ENCODE peak calls at places on chromosomes 12 and 14, in six cellular contexts. P is IMR-90, H is H9, G is neuronal stem cell, L is mesendoderm, Y is mesenchymal stem cell. O is an unnamed sample.

GRCh38 chr14:64508215-64508776 is 3.7 kb downstream of the ZBTB1 start:
- DNase-seq in P (no peak), H (no peak), G (no peak), L (no peak), Y (no peak), O (no peak)

GRCh38 chr14:74978416-74978947 is 23.1 kb upstream of the PGF start:
- DNase-seq in P (no peak), H (peak), G (no peak), L (peak), Y (peak), O (peak)

GRCh38 chr14:68591786-68592185 is 201.1 kb downstream of the ZFP36L1 start:
- DNase-seq in P (no peak), H (no peak), G (no peak), L (no peak), Y (no peak), O (no peak)

GRCh38 chr12:120211904-120212283 is 11.0 kb upstream of the RPLP0 start:
- DNase-seq in P (no peak), H (no peak), G (no peak), L (no peak), Y (no peak), O (no peak)

GRCh38 chr12:84550518-84550917 is 362.1 kb downstream of the SLC6A15 start:
- DNase-seq in P (no peak), H (no peak), G (no peak), L (no peak), Y (no peak), O (no peak)

GRCh38 chr14:68661226-68662225 is 131.3 kb downstream of the ZFP36L1 start:
- DNase-seq in P (no peak), H (no peak), G (no peak), L (no peak), Y (no peak), O (no peak)

GRCh38 chr12:88207921-88208640 is 66.0 kb downstream of the TMTC3 start:
- DNase-seq in P (peak), H (no peak), G (no peak), L (no peak), Y (peak), O (peak)

GRCh38 chr12:71900091-71900490 is 38.6 kb upstream of the TPH2 start:
- DNase-seq in P (peak), H (no peak), G (no peak), L (peak), Y (peak), O (peak)

GRCh38 chr12:65602579-65603295 is 221.5 kb upstream of the HMGA2 start:
- DNase-seq in P (peak), H (peak), G (peak), L (peak), Y (peak), O (peak)

GRCh38 chr14:91545946-91546716 is 36.0 kb upstream of the PPP4R3A start:
- DNase-seq in P (no peak), H (no peak), G (peak), L (no peak), Y (no peak), O (no peak)

GRCh38 chr12:132364348-132364902 is 35.0 kb upstream of the GALNT9 start:
- DNase-seq in P (no peak), H (no peak), G (no peak), L (no peak), Y (no peak), O (no peak)

GRCh38 chr12:76024942-76025600 is 6.5 kb downstream of the PHLDA1 start:
- DNase-seq in P (peak), H (no peak), G (no peak), L (no peak), Y (peak), O (no peak)

GRCh38 chr14:102187583-102188001 is 47.9 kb downstream of the WDR20 start:
- DNase-seq in P (no peak), H (no peak), G (no peak), L (no peak), Y (no peak), O (no peak)

GRCh38 chr14:34997762-34998161 is 15.0 kb downstream of the SRP54 start:
- DNase-seq in P (no peak), H (no peak), G (peak), L (peak), Y (peak), O (no peak)

GRCh38 chr14:65704850-65705249 is 292.3 kb downstream of the FUT8 start:
- DNase-seq in P (no peak), H (no peak), G (no peak), L (peak), Y (no peak), O (no peak)

GRCh38 chr14:89184952-89185351 is 232.1 kb downstream of the FOXN3 start:
- DNase-seq in P (no peak), H (no peak), G (no peak), L (no peak), Y (no peak), O (no peak)

GRCh38 chr14:53539489-53540126 is 386.5 kb upstream of the DDHD1 start:
- DNase-seq in P (peak), H (peak), G (peak), L (peak), Y (peak), O (peak)

GRCh38 chr12:45299132-45299692 is 83.3 kb downstream of the ANO6 start:
- DNase-seq in P (peak), H (no peak), G (no peak), L (peak), Y (peak), O (peak)

GRCh38 chr12:1801285-1801975 is 18.9 kb upstream of the LRTM2 start:
- DNase-seq in P (peak), H (peak), G (no peak), L (no peak), Y (no peak), O (no peak)

GRCh38 chr14:94213021-94213420 is 38.9 kb downstream of the PPP4R4 start:
- DNase-seq in P (peak), H (no peak), G (no peak), L (no peak), Y (no peak), O (peak)

GRCh38 chr14:99192823-99193222 is 79.2 kb downstream of the BCL11B start:
- DNase-seq in P (no peak), H (no peak), G (no peak), L (no peak), Y (no peak), O (no peak)

GRCh38 chr14:99194136-99194535 is 77.9 kb downstream of the BCL11B start:
- DNase-seq in P (no peak), H (no peak), G (no peak), L (no peak), Y (no peak), O (no peak)

GRCh38 chr14:99189201-99189801 is 82.7 kb downstream of the BCL11B start:
- DNase-seq in P (no peak), H (no peak), G (no peak), L (no peak), Y (no peak), O (no peak)

GRCh38 chr14:99190696-99191662 is 81.0 kb downstream of the BCL11B start:
- DNase-seq in P (no peak), H (no peak), G (no peak), L (peak), Y (no peak), O (no peak)

GRCh38 chr14:99191663-99192621 is 80.1 kb downstream of the BCL11B start:
- DNase-seq in P (peak), H (no peak), G (no peak), L (no peak), Y (no peak), O (no peak)
- H2BK5ac ChIP-seq in P (no peak), H (no peak), G (no peak), L (no peak), Y (no peak), O (no peak)

GRCh38 chr12:113274848-113275247 is 53.6 kb downstream of the TPCN1 start:
- DNase-seq in P (no peak), H (no peak), G (no peak), L (no peak), Y (no peak), O (no peak)
- H3K27ac ChIP-seq in P (no peak), H (no peak), G (no peak), L (no peak), Y (no peak), O (no peak)

DNA sequence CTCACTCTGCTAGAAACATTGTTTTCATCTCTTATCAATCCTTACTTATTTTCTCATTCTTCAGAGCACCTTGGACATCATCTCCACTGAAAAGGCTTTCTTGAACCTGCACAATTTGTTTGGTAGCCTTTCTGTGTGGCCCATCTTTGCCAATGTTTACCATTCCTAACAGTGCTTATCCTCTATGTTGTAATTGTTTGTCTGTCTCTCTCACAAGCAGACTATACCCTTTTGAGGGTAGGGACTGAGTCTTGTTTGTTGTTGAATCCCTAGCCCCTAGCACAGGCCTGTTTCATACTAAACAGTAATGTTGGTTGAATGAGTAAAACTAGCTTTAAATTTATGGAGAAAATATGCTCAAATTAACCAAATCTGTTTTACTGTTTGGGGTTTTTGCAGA is 9.2 kb downstream of the MRPL42 start:
- DNase-seq in P (no peak), H (no peak), G (no peak), L (no peak), Y (no peak), O (no peak)
- H2BK5ac ChIP-seq in P (no peak), H (no peak), G (no peak), L (no peak), Y (no peak), O (no peak)

GRCh38 chr14:51396222-51396815 is 156.3 kb downstream of the TMX1 start:
- DNase-seq in P (peak), H (no peak), G (no peak), L (no peak), Y (peak), O (peak)
- H3K27ac ChIP-seq in P (peak), H (no peak), G (no peak), L (no peak), Y (peak), O (peak)

DNA sequence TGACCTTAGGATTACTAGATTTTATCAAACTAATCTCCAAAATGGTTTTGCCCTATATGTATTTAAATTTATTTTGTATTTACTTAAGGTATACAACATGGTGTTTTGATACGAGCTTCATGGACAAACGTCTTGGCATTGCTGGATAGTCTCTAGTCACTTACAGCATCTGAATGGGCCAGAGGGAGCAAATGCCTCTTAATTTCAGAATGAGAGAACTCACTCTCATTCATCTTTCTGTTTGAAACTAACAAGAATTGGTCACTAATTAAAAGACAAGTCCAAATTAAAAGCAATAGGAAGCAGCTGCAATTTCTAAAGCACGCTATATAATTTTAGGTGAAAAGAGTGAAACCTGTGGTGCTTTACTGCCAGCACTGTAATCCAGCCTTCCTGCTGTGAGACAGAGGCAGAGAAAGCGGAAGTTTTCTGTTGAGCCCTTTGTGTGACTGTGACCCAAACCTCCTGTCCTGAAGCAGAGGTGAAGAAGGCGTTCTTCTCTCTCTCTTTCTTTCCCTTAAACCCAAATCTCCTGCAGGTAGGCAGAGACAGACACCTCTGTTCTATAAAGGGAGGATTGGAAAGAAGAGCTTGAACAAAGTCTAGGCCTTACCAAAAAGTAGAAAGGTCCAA is 184.6 kb upstream of the NAV3 start:
- DNase-seq in P (no peak), H (peak), G (peak), L (peak), Y (no peak), O (no peak)
- H2BK5ac ChIP-seq in P (no peak), H (no peak), G (no peak), L (no peak), Y (no peak), O (no peak)

DNA sequence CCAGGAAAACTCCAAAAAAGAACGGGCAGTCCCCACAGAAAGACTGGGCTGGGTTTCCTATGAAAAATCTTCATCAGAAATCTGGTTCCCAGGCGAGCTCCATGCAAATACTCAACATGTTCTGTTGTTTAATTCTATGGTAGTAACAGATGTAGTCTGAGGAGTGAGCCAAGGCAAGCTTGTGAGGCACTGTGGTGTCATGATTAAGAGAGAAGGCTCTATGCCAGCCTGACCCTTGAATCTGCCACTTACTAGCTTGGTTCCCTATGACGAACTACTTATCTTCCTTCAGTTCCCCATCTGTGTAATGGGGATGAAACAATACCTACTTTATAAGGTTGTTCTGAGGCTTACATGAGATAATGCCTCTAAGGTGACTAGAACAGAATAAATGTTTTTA is 10.6 kb downstream of the POMT2 start:
- DNase-seq in P (peak), H (no peak), G (no peak), L (no peak), Y (no peak), O (no peak)
- H3K27ac ChIP-seq in P (no peak), H (no peak), G (no peak), L (no peak), Y (no peak), O (no peak)

DNA sequence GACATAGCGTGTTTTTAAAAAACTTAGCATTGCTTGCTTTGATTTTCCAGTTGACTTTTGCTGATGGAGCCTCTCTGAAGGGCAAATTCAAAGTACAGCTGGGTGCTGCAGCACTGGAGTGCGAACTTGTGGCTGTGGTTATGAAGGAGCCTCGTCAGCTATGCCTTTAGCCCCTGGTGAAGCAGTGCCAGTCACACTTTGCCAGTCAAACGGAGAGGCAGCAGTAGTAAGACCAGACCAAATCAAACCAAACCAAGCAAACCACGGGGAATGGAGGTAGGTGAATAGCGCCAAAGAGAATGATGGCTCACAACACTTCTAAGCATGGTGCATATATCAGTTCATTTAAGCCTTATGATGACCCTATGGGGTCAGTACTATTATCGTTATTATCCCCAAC is 15.1 kb upstream of the SLC38A2 start:
- DNase-seq in P (no peak), H (no peak), G (no peak), L (no peak), Y (no peak), O (no peak)
- H2BK5ac ChIP-seq in P (peak), H (no peak), G (no peak), L (peak), Y (peak), O (no peak)

DNA sequence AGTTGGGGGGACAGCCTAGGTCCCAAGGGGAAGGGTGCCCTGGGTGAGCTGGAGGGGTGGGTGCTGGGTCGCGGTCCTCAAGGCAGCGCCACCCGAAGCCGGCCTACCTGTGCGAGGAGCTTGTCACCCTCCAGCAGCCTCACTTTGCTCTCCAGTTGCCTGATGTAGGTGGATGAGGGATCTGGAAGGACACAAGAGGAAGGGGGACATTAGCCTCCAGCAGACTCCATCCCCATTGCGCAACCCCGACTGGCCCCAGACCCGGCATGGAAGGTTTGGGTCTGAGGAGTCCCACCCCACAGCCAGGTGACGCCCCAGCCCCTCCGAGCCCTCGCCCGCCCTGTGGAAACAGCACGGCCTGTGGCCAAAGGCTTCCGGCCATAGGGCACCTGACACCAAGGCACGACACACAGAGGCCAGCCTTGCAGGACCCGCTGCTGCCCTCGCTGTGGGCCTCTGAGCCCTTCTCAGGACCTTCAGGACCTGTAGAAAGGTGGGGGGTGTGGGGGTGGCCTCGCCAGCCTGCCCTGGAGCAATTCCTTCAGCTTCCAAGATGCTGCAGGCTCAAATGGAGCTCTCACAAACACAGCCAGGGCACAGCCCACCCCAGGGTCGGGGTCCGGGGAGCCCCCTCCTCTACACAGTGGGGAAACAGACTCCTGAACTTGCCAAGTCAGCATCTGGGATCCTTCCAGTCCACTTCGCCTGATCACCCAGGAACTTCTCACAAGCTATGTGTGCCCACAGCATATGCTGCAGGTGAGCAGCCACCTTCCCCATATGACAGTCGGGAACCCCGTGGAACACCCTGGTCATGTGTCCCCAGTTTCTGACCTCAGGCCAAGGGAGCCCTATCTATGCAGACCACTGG is 54.9 kb downstream of the CCNK start:
- DNase-seq in P (no peak), H (no peak), G (no peak), L (no peak), Y (no peak), O (no peak)
- H3K27ac ChIP-seq in P (peak), H (no peak), G (no peak), L (no peak), Y (no peak), O (no peak)

DNA sequence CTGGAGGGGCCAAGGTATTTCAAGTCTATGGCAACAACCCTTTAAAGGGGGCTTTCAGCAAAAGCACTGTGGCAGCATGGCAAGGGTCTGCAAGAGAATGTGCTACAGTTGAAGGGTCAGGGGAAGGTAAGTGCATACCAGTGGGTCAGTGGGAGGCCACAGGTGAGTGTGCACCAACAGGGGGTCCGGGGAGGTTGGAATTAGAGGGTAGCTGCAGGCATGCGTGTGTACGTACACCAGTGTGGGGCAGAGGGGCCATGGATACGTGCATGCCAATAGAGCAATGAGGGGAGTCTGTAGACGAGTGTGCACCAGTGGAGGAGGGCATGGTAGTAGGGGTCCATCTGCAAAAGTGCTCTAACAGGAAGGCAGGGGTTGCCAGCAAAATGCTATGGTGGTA is 448.9 kb downstream of the NAV3 start:
- DNase-seq in P (no peak), H (no peak), G (no peak), L (no peak), Y (no peak), O (no peak)
- H2BK5ac ChIP-seq in P (no peak), H (no peak), G (no peak), L (no peak), Y (no peak), O (no peak)

DNA sequence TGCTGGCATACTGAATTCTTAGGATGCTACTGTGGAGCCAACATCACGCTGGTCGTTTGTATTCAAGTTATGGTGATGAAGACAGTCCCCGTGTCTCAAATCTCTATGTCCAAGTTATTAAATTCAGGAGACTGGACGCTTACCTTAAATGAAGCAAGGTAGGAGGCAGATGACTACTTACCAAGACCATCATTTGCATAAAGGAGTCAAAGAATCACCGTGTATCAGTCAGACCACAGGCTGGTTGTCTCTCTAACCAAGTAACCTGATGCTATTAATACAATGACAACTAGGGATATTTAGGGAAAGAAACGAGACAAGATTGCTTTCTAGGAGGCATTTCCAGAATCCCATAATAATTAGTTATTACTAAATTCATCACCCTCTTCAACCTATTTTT is 78.1 kb upstream of the FRMD6 start:
- DNase-seq in P (no peak), H (no peak), G (no peak), L (no peak), Y (no peak), O (no peak)
- H3K27ac ChIP-seq in P (no peak), H (no peak), G (no peak), L (no peak), Y (no peak), O (no peak)